ENCODE peak calls at places on chromosomes 3 and 15, in seven cellular contexts. One of them, this sample, is unnamed.

GRCh38 chr3:133937756-133938601 is 42.3 kb upstream of the RAB6B start:
- DNase-seq in fibroblast of pulmonary artery: peak
- DNase-seq in WTC11: no peak
- DNase-seq in HepG2: no peak
- DNase-seq in Calu3: peak
- DNase-seq in astrocyte of the spinal cord: peak
- DNase-seq in cardiac fibroblast: peak
- DNase-seq in this sample: no peak

GRCh38 chr3:15538345-15538744 is 16.8 kb upstream of the COLQ start:
- DNase-seq in fibroblast of pulmonary artery: no peak
- DNase-seq in WTC11: no peak
- DNase-seq in HepG2: no peak
- DNase-seq in Calu3: no peak
- DNase-seq in astrocyte of the spinal cord: no peak
- DNase-seq in cardiac fibroblast: no peak
- DNase-seq in this sample: no peak

GRCh38 chr3:194095464-194095863 is 40.5 kb upstream of the HES1 start:
- DNase-seq in fibroblast of pulmonary artery: peak
- DNase-seq in WTC11: no peak
- DNase-seq in HepG2: peak
- DNase-seq in Calu3: peak
- DNase-seq in astrocyte of the spinal cord: no peak
- DNase-seq in cardiac fibroblast: peak
- DNase-seq in this sample: no peak

GRCh38 chr15:40085225-40085624 is 23.5 kb downstream of the BMF start:
- DNase-seq in fibroblast of pulmonary artery: no peak
- DNase-seq in WTC11: no peak
- DNase-seq in HepG2: no peak
- DNase-seq in Calu3: no peak
- DNase-seq in astrocyte of the spinal cord: no peak
- DNase-seq in cardiac fibroblast: peak
- DNase-seq in this sample: no peak

GRCh38 chr15:63583027-63583426 is 14.2 kb upstream of the FBXL22 start:
- DNase-seq in fibroblast of pulmonary artery: peak
- DNase-seq in WTC11: no peak
- DNase-seq in HepG2: no peak
- DNase-seq in Calu3: no peak
- DNase-seq in astrocyte of the spinal cord: peak
- DNase-seq in cardiac fibroblast: peak
- DNase-seq in this sample: no peak

GRCh38 chr3:10224794-10225660 is 23.2 kb upstream of the TATDN2 start:
- DNase-seq in fibroblast of pulmonary artery: peak
- DNase-seq in WTC11: peak
- DNase-seq in HepG2: peak
- DNase-seq in Calu3: peak
- DNase-seq in astrocyte of the spinal cord: peak
- DNase-seq in cardiac fibroblast: peak
- DNase-seq in this sample: no peak

GRCh38 chr3:96478496-96478895 is 335.9 kb upstream of the EPHA6 start:
- DNase-seq in fibroblast of pulmonary artery: no peak
- DNase-seq in WTC11: no peak
- DNase-seq in HepG2: no peak
- DNase-seq in Calu3: no peak
- DNase-seq in astrocyte of the spinal cord: peak
- DNase-seq in cardiac fibroblast: no peak
- DNase-seq in this sample: no peak

GRCh38 chr3:194780706-194781105 is 95.0 kb downstream of the FAM43A start:
- DNase-seq in fibroblast of pulmonary artery: no peak
- DNase-seq in WTC11: no peak
- DNase-seq in HepG2: no peak
- DNase-seq in Calu3: no peak
- DNase-seq in astrocyte of the spinal cord: no peak
- DNase-seq in cardiac fibroblast: no peak
- DNase-seq in this sample: no peak

GRCh38 chr3:13411186-13411860 is 8.8 kb downstream of the NUP210 start:
- DNase-seq in fibroblast of pulmonary artery: no peak
- DNase-seq in WTC11: no peak
- DNase-seq in HepG2: no peak
- DNase-seq in Calu3: no peak
- DNase-seq in astrocyte of the spinal cord: no peak
- DNase-seq in cardiac fibroblast: no peak
- DNase-seq in this sample: no peak

GRCh38 chr15:40500584-40501330 is 30.0 kb downstream of the CHST14 start:
- DNase-seq in fibroblast of pulmonary artery: peak
- DNase-seq in WTC11: no peak
- DNase-seq in HepG2: no peak
- DNase-seq in Calu3: no peak
- DNase-seq in astrocyte of the spinal cord: peak
- DNase-seq in cardiac fibroblast: no peak
- DNase-seq in this sample: no peak

GRCh38 chr3:145272684-145273083 is 888.3 kb downstream of the PLOD2 start:
- DNase-seq in fibroblast of pulmonary artery: peak
- DNase-seq in WTC11: no peak
- DNase-seq in HepG2: no peak
- DNase-seq in Calu3: no peak
- DNase-seq in astrocyte of the spinal cord: no peak
- DNase-seq in cardiac fibroblast: peak
- DNase-seq in this sample: no peak

GRCh38 chr15:52348056-52348745 is 52.6 kb upstream of the MYO5C start:
- DNase-seq in fibroblast of pulmonary artery: peak
- DNase-seq in WTC11: no peak
- DNase-seq in HepG2: no peak
- DNase-seq in Calu3: no peak
- DNase-seq in astrocyte of the spinal cord: peak
- DNase-seq in cardiac fibroblast: peak
- DNase-seq in this sample: no peak

GRCh38 chr3:27720899-27721716 is 1.0 kb downstream of the EOMES start:
- DNase-seq in fibroblast of pulmonary artery: no peak
- DNase-seq in WTC11: peak
- DNase-seq in HepG2: no peak
- DNase-seq in Calu3: peak
- DNase-seq in astrocyte of the spinal cord: no peak
- DNase-seq in cardiac fibroblast: no peak
- DNase-seq in this sample: no peak

GRCh38 chr15:32870240-32871033 is 152.6 kb downstream of the GREM1 start:
- DNase-seq in fibroblast of pulmonary artery: peak
- DNase-seq in WTC11: no peak
- DNase-seq in HepG2: no peak
- DNase-seq in Calu3: no peak
- DNase-seq in astrocyte of the spinal cord: peak
- DNase-seq in cardiac fibroblast: peak
- DNase-seq in this sample: no peak

GRCh38 chr3:123113889-123114450 is 47.1 kb downstream of the PDIA5 start:
- DNase-seq in fibroblast of pulmonary artery: no peak
- DNase-seq in WTC11: no peak
- DNase-seq in HepG2: no peak
- DNase-seq in Calu3: no peak
- DNase-seq in astrocyte of the spinal cord: no peak
- DNase-seq in cardiac fibroblast: no peak
- DNase-seq in this sample: no peak

GRCh38 chr3:17945018-17945798 is 202.8 kb upstream of the TBC1D5 start:
- DNase-seq in fibroblast of pulmonary artery: no peak
- DNase-seq in WTC11: no peak
- DNase-seq in HepG2: no peak
- DNase-seq in Calu3: no peak
- DNase-seq in astrocyte of the spinal cord: no peak
- DNase-seq in cardiac fibroblast: no peak
- DNase-seq in this sample: no peak

GRCh38 chr3:111572061-111572460 is 23.1 kb downstream of the ZBED2 start:
- DNase-seq in fibroblast of pulmonary artery: no peak
- DNase-seq in WTC11: no peak
- DNase-seq in HepG2: no peak
- DNase-seq in Calu3: no peak
- DNase-seq in astrocyte of the spinal cord: no peak
- DNase-seq in cardiac fibroblast: no peak
- DNase-seq in this sample: no peak

GRCh38 chr3:184549793-184550585 is 11.6 kb upstream of the EPHB3 start:
- DNase-seq in fibroblast of pulmonary artery: no peak
- DNase-seq in WTC11: no peak
- DNase-seq in HepG2: no peak
- DNase-seq in Calu3: no peak
- DNase-seq in astrocyte of the spinal cord: no peak
- DNase-seq in cardiac fibroblast: no peak
- DNase-seq in this sample: no peak

GRCh38 chr3:58217209-58217811 is 6.5 kb upstream of the DNASE1L3 start:
- DNase-seq in fibroblast of pulmonary artery: peak
- DNase-seq in WTC11: peak
- DNase-seq in HepG2: peak
- DNase-seq in Calu3: peak
- DNase-seq in astrocyte of the spinal cord: peak
- DNase-seq in cardiac fibroblast: peak
- DNase-seq in this sample: no peak

GRCh38 chr15:53384417-53384816 is 375.0 kb downstream of the WDR72 start:
- DNase-seq in fibroblast of pulmonary artery: no peak
- DNase-seq in WTC11: peak
- DNase-seq in HepG2: peak
- DNase-seq in Calu3: peak
- DNase-seq in astrocyte of the spinal cord: no peak
- DNase-seq in cardiac fibroblast: no peak
- DNase-seq in this sample: no peak

GRCh38 chr3:120348981-120349818 is at the start of gene LRRC58:
- DNase-seq in fibroblast of pulmonary artery: peak
- DNase-seq in WTC11: peak
- DNase-seq in HepG2: peak
- DNase-seq in Calu3: peak
- DNase-seq in astrocyte of the spinal cord: peak
- DNase-seq in cardiac fibroblast: peak
- DNase-seq in this sample: peak

GRCh38 chr15:90683876-90684275 is 33.3 kb upstream of the BLM start:
- DNase-seq in fibroblast of pulmonary artery: no peak
- DNase-seq in WTC11: no peak
- DNase-seq in HepG2: no peak
- DNase-seq in Calu3: no peak
- DNase-seq in astrocyte of the spinal cord: no peak
- DNase-seq in cardiac fibroblast: no peak
- DNase-seq in this sample: no peak

GRCh38 chr3:186529204-186529999 is 14.8 kb downstream of the CRYGS start:
- DNase-seq in fibroblast of pulmonary artery: no peak
- DNase-seq in WTC11: no peak
- DNase-seq in HepG2: no peak
- DNase-seq in Calu3: no peak
- DNase-seq in astrocyte of the spinal cord: no peak
- DNase-seq in cardiac fibroblast: no peak
- DNase-seq in this sample: no peak
- TF ChIP-seq CTCF in fibroblast of pulmonary artery: no peak
- TF ChIP-seq CTCF in WTC11: no peak
- TF ChIP-seq CTCF in HepG2: peak
- TF ChIP-seq CTCF in Calu3: no peak
- TF ChIP-seq CTCF in astrocyte of the spinal cord: no peak
- TF ChIP-seq CTCF in cardiac fibroblast: no peak
- TF ChIP-seq CTCF in this sample: no peak

DNA sequence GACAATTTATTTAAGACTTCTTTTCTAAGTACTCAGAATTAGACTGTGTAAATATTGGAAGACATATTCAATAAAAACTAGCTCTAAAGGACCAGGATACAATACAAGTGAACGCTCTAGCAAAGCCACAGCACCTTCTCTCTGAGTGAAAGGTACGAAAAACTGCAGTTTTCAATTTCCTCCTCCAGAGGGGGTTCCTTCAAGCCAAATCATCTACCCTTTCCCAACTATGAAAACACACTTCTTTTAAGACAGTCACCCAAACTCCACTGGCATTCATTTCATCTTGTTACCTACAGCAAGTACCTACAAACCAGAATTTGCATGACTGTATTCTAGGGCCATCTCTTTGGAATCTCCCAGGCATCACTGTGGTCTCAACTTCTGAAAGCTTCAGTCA is 165.8 kb downstream of the ERC2 start:
- DNase-seq in fibroblast of pulmonary artery: no peak
- DNase-seq in WTC11: no peak
- DNase-seq in HepG2: no peak
- DNase-seq in Calu3: no peak
- DNase-seq in astrocyte of the spinal cord: no peak
- DNase-seq in cardiac fibroblast: no peak
- DNase-seq in this sample: no peak
- TF ChIP-seq CTCF in fibroblast of pulmonary artery: peak
- TF ChIP-seq CTCF in WTC11: no peak
- TF ChIP-seq CTCF in HepG2: peak
- TF ChIP-seq CTCF in Calu3: no peak
- TF ChIP-seq CTCF in astrocyte of the spinal cord: peak
- TF ChIP-seq CTCF in cardiac fibroblast: no peak
- TF ChIP-seq CTCF in this sample: peak

GRCh38 chr15:69410290-69410874 is 3.8 kb upstream of the KIF23 start:
- DNase-seq in fibroblast of pulmonary artery: peak
- DNase-seq in WTC11: peak
- DNase-seq in HepG2: peak
- DNase-seq in Calu3: peak
- DNase-seq in astrocyte of the spinal cord: peak
- DNase-seq in cardiac fibroblast: no peak
- DNase-seq in this sample: no peak
- TF ChIP-seq CTCF in fibroblast of pulmonary artery: peak
- TF ChIP-seq CTCF in WTC11: no peak
- TF ChIP-seq CTCF in HepG2: peak
- TF ChIP-seq CTCF in Calu3: no peak
- TF ChIP-seq CTCF in astrocyte of the spinal cord: peak
- TF ChIP-seq CTCF in cardiac fibroblast: peak
- TF ChIP-seq CTCF in this sample: no peak

GRCh38 chr3:138308783-138309182 is 20.9 kb downstream of the NME9 start:
- DNase-seq in fibroblast of pulmonary artery: no peak
- DNase-seq in WTC11: no peak
- DNase-seq in HepG2: no peak
- DNase-seq in Calu3: no peak
- DNase-seq in astrocyte of the spinal cord: no peak
- DNase-seq in cardiac fibroblast: no peak
- DNase-seq in this sample: no peak
- TF ChIP-seq CTCF in fibroblast of pulmonary artery: no peak
- TF ChIP-seq CTCF in WTC11: no peak
- TF ChIP-seq CTCF in HepG2: no peak
- TF ChIP-seq CTCF in Calu3: no peak
- TF ChIP-seq CTCF in astrocyte of the spinal cord: no peak
- TF ChIP-seq CTCF in cardiac fibroblast: no peak
- TF ChIP-seq CTCF in this sample: no peak

DNA sequence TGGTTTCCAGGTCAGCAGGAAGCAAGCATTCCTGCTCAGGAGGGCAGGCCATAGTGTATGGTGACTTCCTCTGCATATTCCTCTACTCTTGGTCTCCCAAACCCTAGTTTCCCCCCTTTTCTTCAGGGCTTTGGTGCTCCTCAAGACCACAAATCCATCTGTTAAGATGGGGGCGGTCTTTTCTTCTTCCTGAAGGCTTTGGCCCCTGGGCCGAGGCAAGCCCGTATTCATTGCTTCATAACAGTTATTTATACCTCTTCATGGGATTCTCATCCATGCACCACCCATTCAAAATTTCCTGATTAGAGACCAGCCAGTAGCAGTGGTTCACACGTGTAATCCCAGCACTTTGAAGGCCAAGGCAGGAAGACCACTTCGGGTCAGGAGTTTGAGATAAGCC is 62.1 kb upstream of the IL12A start:
- DNase-seq in fibroblast of pulmonary artery: no peak
- DNase-seq in WTC11: no peak
- DNase-seq in HepG2: no peak
- DNase-seq in Calu3: no peak
- DNase-seq in astrocyte of the spinal cord: no peak
- DNase-seq in cardiac fibroblast: no peak
- DNase-seq in this sample: no peak
- TF ChIP-seq CTCF in fibroblast of pulmonary artery: no peak
- TF ChIP-seq CTCF in WTC11: no peak
- TF ChIP-seq CTCF in HepG2: no peak
- TF ChIP-seq CTCF in Calu3: no peak
- TF ChIP-seq CTCF in astrocyte of the spinal cord: no peak
- TF ChIP-seq CTCF in cardiac fibroblast: no peak
- TF ChIP-seq CTCF in this sample: no peak

This sample was measured in mesothelial cell of epicardium.